ENCODE peak calls at places on chromosomes 4 and X, in seven cellular contexts. One of them, this sample, is unnamed.

GRCh38 chrX:46587158-46587557 is 13.6 kb downstream of the CHST7 start:
- DNase-seq in stimulated activated CD4-positive, alpha-beta T cell treated with anti-CD3 and anti-CD28 coated beads, Interleukin-12 subunit alpha, Interleukin-12 subunit beta, amount 100 ng/mL, for 48 hours: no peak
- DNase-seq in NCI-H1436: no peak
- DNase-seq in activated CD4-positive, alpha-beta T cell treated with anti-CD3 and anti-CD28 coated beads, Interleukin-2, amount 10 ng/mL, durations not matched to agents 7 days and 5 days: no peak
- DNase-seq in RWPE1: no peak
- DNase-seq in progenitor cell of endocrine pancreas: no peak
- DNase-seq in fibroblast of the conjunctiva: no peak
- DNase-seq in this sample: peak; percentile 49

GRCh38 chr4:3470244-3471097 is 7.4 kb downstream of the DOK7 start:
- DNase-seq in stimulated activated CD4-positive, alpha-beta T cell treated with anti-CD3 and anti-CD28 coated beads, Interleukin-12 subunit alpha, Interleukin-12 subunit beta, amount 100 ng/mL, for 48 hours: no peak
- DNase-seq in NCI-H1436: no peak
- DNase-seq in activated CD4-positive, alpha-beta T cell treated with anti-CD3 and anti-CD28 coated beads, Interleukin-2, amount 10 ng/mL, durations not matched to agents 7 days and 5 days: no peak
- DNase-seq in RWPE1: no peak
- DNase-seq in progenitor cell of endocrine pancreas: no peak
- DNase-seq in fibroblast of the conjunctiva: peak; percentile 5
- DNase-seq in this sample: peak; percentile 79

GRCh38 chrX:129478516-129478915 is 44.8 kb downstream of the SMARCA1 start:
- DNase-seq in stimulated activated CD4-positive, alpha-beta T cell treated with anti-CD3 and anti-CD28 coated beads, Interleukin-12 subunit alpha, Interleukin-12 subunit beta, amount 100 ng/mL, for 48 hours: no peak
- DNase-seq in NCI-H1436: no peak
- DNase-seq in activated CD4-positive, alpha-beta T cell treated with anti-CD3 and anti-CD28 coated beads, Interleukin-2, amount 10 ng/mL, durations not matched to agents 7 days and 5 days: no peak
- DNase-seq in RWPE1: no peak
- DNase-seq in progenitor cell of endocrine pancreas: no peak
- DNase-seq in fibroblast of the conjunctiva: no peak
- DNase-seq in this sample: no peak

GRCh38 chrX:6448003-6448402 is 86.9 kb downstream of the VCX3A start:
- DNase-seq in stimulated activated CD4-positive, alpha-beta T cell treated with anti-CD3 and anti-CD28 coated beads, Interleukin-12 subunit alpha, Interleukin-12 subunit beta, amount 100 ng/mL, for 48 hours: no peak
- DNase-seq in NCI-H1436: no peak
- DNase-seq in activated CD4-positive, alpha-beta T cell treated with anti-CD3 and anti-CD28 coated beads, Interleukin-2, amount 10 ng/mL, durations not matched to agents 7 days and 5 days: no peak
- DNase-seq in RWPE1: no peak
- DNase-seq in progenitor cell of endocrine pancreas: no peak
- DNase-seq in fibroblast of the conjunctiva: no peak
- DNase-seq in this sample: no peak

GRCh38 chrX:40975951-40976350 is 109.3 kb upstream of the USP9X start:
- DNase-seq in stimulated activated CD4-positive, alpha-beta T cell treated with anti-CD3 and anti-CD28 coated beads, Interleukin-12 subunit alpha, Interleukin-12 subunit beta, amount 100 ng/mL, for 48 hours: no peak
- DNase-seq in NCI-H1436: no peak
- DNase-seq in activated CD4-positive, alpha-beta T cell treated with anti-CD3 and anti-CD28 coated beads, Interleukin-2, amount 10 ng/mL, durations not matched to agents 7 days and 5 days: no peak
- DNase-seq in RWPE1: no peak
- DNase-seq in progenitor cell of endocrine pancreas: no peak
- DNase-seq in fibroblast of the conjunctiva: no peak
- DNase-seq in this sample: no peak

GRCh38 chrX:6074532-6074931 is 154.1 kb downstream of the NLGN4X start:
- DNase-seq in stimulated activated CD4-positive, alpha-beta T cell treated with anti-CD3 and anti-CD28 coated beads, Interleukin-12 subunit alpha, Interleukin-12 subunit beta, amount 100 ng/mL, for 48 hours: no peak
- DNase-seq in NCI-H1436: no peak
- DNase-seq in activated CD4-positive, alpha-beta T cell treated with anti-CD3 and anti-CD28 coated beads, Interleukin-2, amount 10 ng/mL, durations not matched to agents 7 days and 5 days: no peak
- DNase-seq in RWPE1: no peak
- DNase-seq in progenitor cell of endocrine pancreas: no peak
- DNase-seq in fibroblast of the conjunctiva: no peak
- DNase-seq in this sample: no peak

GRCh38 chr4:129344058-129344457 is 248.1 kb downstream of the C4orf33 start:
- DNase-seq in stimulated activated CD4-positive, alpha-beta T cell treated with anti-CD3 and anti-CD28 coated beads, Interleukin-12 subunit alpha, Interleukin-12 subunit beta, amount 100 ng/mL, for 48 hours: no peak
- DNase-seq in NCI-H1436: no peak
- DNase-seq in activated CD4-positive, alpha-beta T cell treated with anti-CD3 and anti-CD28 coated beads, Interleukin-2, amount 10 ng/mL, durations not matched to agents 7 days and 5 days: peak; percentile 8
- DNase-seq in RWPE1: peak; percentile 53
- DNase-seq in progenitor cell of endocrine pancreas: no peak
- DNase-seq in fibroblast of the conjunctiva: no peak
- DNase-seq in this sample: peak; percentile 75

GRCh38 chrX:147550217-147550616 is 361.5 kb upstream of the FMR1 start:
- DNase-seq in stimulated activated CD4-positive, alpha-beta T cell treated with anti-CD3 and anti-CD28 coated beads, Interleukin-12 subunit alpha, Interleukin-12 subunit beta, amount 100 ng/mL, for 48 hours: no peak
- DNase-seq in NCI-H1436: peak; percentile 45
- DNase-seq in activated CD4-positive, alpha-beta T cell treated with anti-CD3 and anti-CD28 coated beads, Interleukin-2, amount 10 ng/mL, durations not matched to agents 7 days and 5 days: peak; percentile 5
- DNase-seq in RWPE1: no peak
- DNase-seq in progenitor cell of endocrine pancreas: no peak
- DNase-seq in fibroblast of the conjunctiva: no peak
- DNase-seq in this sample: peak; percentile 59

GRCh38 chrX:126847143-126847542 is 27.6 kb downstream of the PRR32 start:
- DNase-seq in stimulated activated CD4-positive, alpha-beta T cell treated with anti-CD3 and anti-CD28 coated beads, Interleukin-12 subunit alpha, Interleukin-12 subunit beta, amount 100 ng/mL, for 48 hours: no peak
- DNase-seq in NCI-H1436: no peak
- DNase-seq in activated CD4-positive, alpha-beta T cell treated with anti-CD3 and anti-CD28 coated beads, Interleukin-2, amount 10 ng/mL, durations not matched to agents 7 days and 5 days: no peak
- DNase-seq in RWPE1: no peak
- DNase-seq in progenitor cell of endocrine pancreas: no peak
- DNase-seq in fibroblast of the conjunctiva: no peak
- DNase-seq in this sample: no peak

GRCh38 chr4:19982556-19982955 is 269.1 kb upstream of the SLIT2 start:
- DNase-seq in stimulated activated CD4-positive, alpha-beta T cell treated with anti-CD3 and anti-CD28 coated beads, Interleukin-12 subunit alpha, Interleukin-12 subunit beta, amount 100 ng/mL, for 48 hours: no peak
- DNase-seq in NCI-H1436: no peak
- DNase-seq in activated CD4-positive, alpha-beta T cell treated with anti-CD3 and anti-CD28 coated beads, Interleukin-2, amount 10 ng/mL, durations not matched to agents 7 days and 5 days: no peak
- DNase-seq in RWPE1: peak; percentile 5
- DNase-seq in progenitor cell of endocrine pancreas: no peak
- DNase-seq in fibroblast of the conjunctiva: peak; percentile 37
- DNase-seq in this sample: no peak

GRCh38 chr4:21898101-21898500 is 50.5 kb downstream of the KCNIP4 start:
- DNase-seq in stimulated activated CD4-positive, alpha-beta T cell treated with anti-CD3 and anti-CD28 coated beads, Interleukin-12 subunit alpha, Interleukin-12 subunit beta, amount 100 ng/mL, for 48 hours: no peak
- DNase-seq in NCI-H1436: no peak
- DNase-seq in activated CD4-positive, alpha-beta T cell treated with anti-CD3 and anti-CD28 coated beads, Interleukin-2, amount 10 ng/mL, durations not matched to agents 7 days and 5 days: no peak
- DNase-seq in RWPE1: no peak
- DNase-seq in progenitor cell of endocrine pancreas: no peak
- DNase-seq in fibroblast of the conjunctiva: no peak
- DNase-seq in this sample: peak; percentile 82

GRCh38 chr4:149845643-149846208 is 30.1 kb upstream of the IQCM start:
- DNase-seq in stimulated activated CD4-positive, alpha-beta T cell treated with anti-CD3 and anti-CD28 coated beads, Interleukin-12 subunit alpha, Interleukin-12 subunit beta, amount 100 ng/mL, for 48 hours: no peak
- DNase-seq in NCI-H1436: peak; percentile 40
- DNase-seq in activated CD4-positive, alpha-beta T cell treated with anti-CD3 and anti-CD28 coated beads, Interleukin-2, amount 10 ng/mL, durations not matched to agents 7 days and 5 days: no peak
- DNase-seq in RWPE1: no peak
- DNase-seq in progenitor cell of endocrine pancreas: no peak
- DNase-seq in fibroblast of the conjunctiva: no peak
- DNase-seq in this sample: peak; percentile 42

GRCh38 chrX:40651620-40652223 is 4.4 kb upstream of the CXorf38 start:
- DNase-seq in stimulated activated CD4-positive, alpha-beta T cell treated with anti-CD3 and anti-CD28 coated beads, Interleukin-12 subunit alpha, Interleukin-12 subunit beta, amount 100 ng/mL, for 48 hours: peak; percentile 81
- DNase-seq in NCI-H1436: peak; percentile 54
- DNase-seq in activated CD4-positive, alpha-beta T cell treated with anti-CD3 and anti-CD28 coated beads, Interleukin-2, amount 10 ng/mL, durations not matched to agents 7 days and 5 days: peak; percentile 78
- DNase-seq in RWPE1: peak; percentile 6
- DNase-seq in progenitor cell of endocrine pancreas: peak; percentile 38
- DNase-seq in fibroblast of the conjunctiva: peak; percentile 55
- DNase-seq in this sample: peak; percentile 79

GRCh38 chrX:27996132-27996531 is 14.9 kb upstream of the DCAF8L1 start:
- DNase-seq in stimulated activated CD4-positive, alpha-beta T cell treated with anti-CD3 and anti-CD28 coated beads, Interleukin-12 subunit alpha, Interleukin-12 subunit beta, amount 100 ng/mL, for 48 hours: no peak
- DNase-seq in NCI-H1436: no peak
- DNase-seq in activated CD4-positive, alpha-beta T cell treated with anti-CD3 and anti-CD28 coated beads, Interleukin-2, amount 10 ng/mL, durations not matched to agents 7 days and 5 days: no peak
- DNase-seq in RWPE1: no peak
- DNase-seq in progenitor cell of endocrine pancreas: no peak
- DNase-seq in fibroblast of the conjunctiva: no peak
- DNase-seq in this sample: no peak

GRCh38 chr4:87506974-87507701 is 22.0 kb downstream of the SPARCL1 start:
- DNase-seq in stimulated activated CD4-positive, alpha-beta T cell treated with anti-CD3 and anti-CD28 coated beads, Interleukin-12 subunit alpha, Interleukin-12 subunit beta, amount 100 ng/mL, for 48 hours: no peak
- DNase-seq in NCI-H1436: no peak
- DNase-seq in activated CD4-positive, alpha-beta T cell treated with anti-CD3 and anti-CD28 coated beads, Interleukin-2, amount 10 ng/mL, durations not matched to agents 7 days and 5 days: no peak
- DNase-seq in RWPE1: no peak
- DNase-seq in progenitor cell of endocrine pancreas: no peak
- DNase-seq in fibroblast of the conjunctiva: peak; percentile 81
- DNase-seq in this sample: no peak

This sample was measured in MCF 10A.